ENCODE peak calls at places on chromosomes 11 and 22, in eight cellular contexts. H is dorsolateral prefrontal cortex, R is GM23338, V is cardiac muscle cell, D is gastrocnemius medialis, X is BJ, M is ovary, F is HFF-Myc. E is an unnamed sample.

GRCh38 chr11:73072935-73073481 is 69.1 kb downstream of the FCHSD2 start:
- DNase-seq in X (peak), D (no peak), F (no peak), M (no peak), V (peak), R (no peak), H (no peak), E (peak)

GRCh38 chr22:50627452-50627913 is 469 bp downstream of the ARSA start:
- DNase-seq in X (no peak), F (no peak), V (no peak), H (no peak), M (no peak), D (no peak), R (peak), E (no peak)

GRCh38 chr11:125085301-125086081 is 22.4 kb downstream of the SLC37A2 start:
- DNase-seq in X (no peak), M (peak), D (no peak), R (peak), F (no peak), H (no peak), V (no peak), E (no peak)

GRCh38 chr22:48332438-48333322 is 1495.0 kb downstream of the BRD1 start:
- DNase-seq in V (no peak), X (no peak), R (no peak), D (no peak), M (no peak), F (no peak), H (no peak), E (no peak)

GRCh38 chr22:35835998-35836691 is 118.5 kb downstream of the APOL5 start:
- DNase-seq in F (peak), H (peak), X (peak), D (peak), M (peak), V (peak), R (peak), E (peak)

GRCh38 chr11:66020212-66020611 is 6.1 kb downstream of the CATSPER1 start:
- DNase-seq in M (no peak), R (no peak), H (no peak), X (no peak), V (no peak), F (no peak), D (no peak), E (no peak)

GRCh38 chr11:7673724-7674434 is 579 bp upstream of the CYB5R2 start:
- DNase-seq in M (peak), R (peak), V (peak), F (no peak), H (no peak), D (no peak), X (no peak), E (peak)

GRCh38 chr22:36538529-36538928 is 9.6 kb upstream of the EIF3D start:
- DNase-seq in X (no peak), R (peak), V (no peak), M (no peak), D (no peak), H (no peak), F (no peak), E (peak)

GRCh38 chr22:46156031-46156430 is 5.7 kb downstream of the PPARA start:
- DNase-seq in X (no peak), H (no peak), F (no peak), M (no peak), R (no peak), V (no peak), D (no peak), E (no peak)

GRCh38 chr11:34773826-34774225 is 142.4 kb downstream of the APIP start:
- DNase-seq in F (no peak), V (peak), H (no peak), M (no peak), R (no peak), X (no peak), D (no peak), E (no peak)

GRCh38 chr11:76910620-76911414 is 50.1 kb downstream of the ACER3 start:
- DNase-seq in M (no peak), X (no peak), V (peak), H (no peak), R (peak), D (peak), F (no peak), E (peak)

GRCh38 chr11:9799901-9800300 is 136.0 kb downstream of the SWAP70 start:
- DNase-seq in V (no peak), M (no peak), R (no peak), D (no peak), F (no peak), H (no peak), X (no peak), E (peak)

GRCh38 chr11:70703141-70704052 is 305.1 kb downstream of the CTTN start:
- DNase-seq in M (no peak), H (no peak), V (no peak), D (no peak), R (peak), F (no peak), X (no peak), E (no peak)

GRCh38 chr11:126039485-126040271 is 23.0 kb downstream of the CDON start:
- DNase-seq in V (no peak), D (no peak), H (no peak), F (no peak), X (no peak), R (peak), M (no peak), E (no peak)

GRCh38 chr11:73584831-73585230 is 13.1 kb downstream of the FAM168A start:
- DNase-seq in F (no peak), M (no peak), X (no peak), V (no peak), R (no peak), H (no peak), D (no peak), E (no peak)

GRCh38 chr22:41128606-41129005 is 36.2 kb downstream of the EP300 start:
- DNase-seq in R (no peak), F (no peak), D (no peak), M (no peak), V (no peak), H (no peak), X (no peak), E (no peak)

GRCh38 chr22:38696606-38697005 is 4.1 kb downstream of the JOSD1 start:
- DNase-seq in F (peak), M (no peak), H (no peak), D (no peak), V (peak), X (peak), R (no peak), E (peak)

GRCh38 chr11:95461858-95462257 is 230.9 kb upstream of the SESN3 start:
- DNase-seq in D (no peak), V (no peak), H (no peak), M (no peak), F (no peak), R (no peak), X (no peak), E (no peak)

GRCh38 chr11:102111011-102111786 is 952 bp downstream of the YAP1 start:
- DNase-seq in D (peak), M (peak), F (no peak), H (no peak), R (peak), X (no peak), V (peak), E (peak)
- TF ChIP-seq CTCF in D (no peak), M (no peak), F (no peak), H (no peak), R (peak), X (peak), V (peak), E (no peak)

DNA sequence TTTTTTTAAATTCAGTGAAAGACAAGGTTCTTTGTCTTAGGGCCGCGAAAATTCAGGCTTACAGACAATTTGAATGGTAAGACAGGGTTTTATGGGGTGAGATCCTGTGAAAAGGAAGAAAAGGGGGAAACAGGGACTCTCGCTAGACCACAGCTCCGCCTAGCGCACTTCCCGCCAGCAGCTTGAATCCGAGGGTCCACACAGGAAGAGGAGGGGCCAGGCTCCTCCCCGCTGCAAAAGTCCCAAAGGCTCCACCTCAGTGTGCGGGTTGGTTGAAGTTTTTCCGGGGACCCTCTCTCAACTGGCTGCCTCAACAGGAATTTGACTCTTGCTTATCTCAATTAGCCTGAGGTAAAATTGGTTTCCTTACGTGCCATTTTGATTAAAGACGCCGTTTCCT is 950.9 kb upstream of the CNTN5 start:
- DNase-seq in M (no peak), F (no peak), H (no peak), R (peak), X (no peak), D (no peak), V (no peak), E (no peak)
- H3K4me3 ChIP-seq in M (no peak), F (no peak), H (no peak), R (no peak), X (no peak), D (no peak), V (no peak), E (no peak)

GRCh38 chr11:11157201-11157600 is 195.8 kb downstream of the CSNK2A3 start:
- DNase-seq in R (peak), V (peak), D (no peak), X (no peak), M (no peak), F (no peak), H (no peak), E (peak)
- TF ChIP-seq CTCF in R (peak), V (peak), D (peak), X (peak), M (no peak), F (peak), H (peak), E (peak)

GRCh38 chr11:84476581-84476980 is 1150.6 kb downstream of the DLG2 start:
- DNase-seq in D (no peak), R (no peak), M (no peak), V (peak), X (no peak), H (no peak), F (no peak), E (peak)

DNA sequence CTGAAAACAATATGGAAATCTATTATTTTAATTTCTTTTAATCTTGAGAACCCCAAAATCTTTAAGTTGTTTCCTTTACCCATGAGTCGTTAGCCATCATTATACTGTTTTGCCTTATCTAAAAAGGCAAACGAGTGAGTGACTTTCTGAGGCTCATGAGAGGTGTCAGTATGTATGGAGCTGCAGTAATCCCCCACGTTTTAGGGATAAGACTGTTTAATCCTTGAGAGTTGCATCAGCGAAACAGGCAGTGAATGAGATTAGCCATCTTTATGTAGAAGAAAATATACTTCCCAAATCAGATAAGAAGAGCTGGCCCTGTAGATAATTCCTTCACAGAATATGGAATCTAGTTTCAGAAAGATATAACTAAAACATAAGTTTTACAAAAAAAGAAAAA is 1147.0 kb downstream of the DLG2 start:
- DNase-seq in X (no peak), F (no peak), H (no peak), D (no peak), V (no peak), R (no peak), M (no peak), E (no peak)
- H3K4me3 ChIP-seq in X (no peak), F (no peak), H (no peak), D (no peak), V (no peak), R (no peak), M (no peak), E (no peak)

GRCh38 chr11:11876458-11876857 is 34.7 kb downstream of the USP47 start:
- DNase-seq in H (no peak), F (no peak), R (peak), D (no peak), M (no peak), V (no peak), X (no peak), E (no peak)
- TF ChIP-seq CTCF in H (no peak), F (peak), R (peak), D (no peak), M (no peak), V (peak), X (peak), E (no peak)

GRCh38 chr11:58928691-58929090 is 10.6 kb upstream of the GLYATL1 start:
- DNase-seq in R (peak), D (no peak), M (no peak), X (no peak), F (no peak), V (no peak), H (no peak), E (no peak)
- H3K4me3 ChIP-seq in R (peak), D (no peak), M (no peak), X (no peak), F (no peak), V (no peak), H (no peak), E (no peak)

DNA sequence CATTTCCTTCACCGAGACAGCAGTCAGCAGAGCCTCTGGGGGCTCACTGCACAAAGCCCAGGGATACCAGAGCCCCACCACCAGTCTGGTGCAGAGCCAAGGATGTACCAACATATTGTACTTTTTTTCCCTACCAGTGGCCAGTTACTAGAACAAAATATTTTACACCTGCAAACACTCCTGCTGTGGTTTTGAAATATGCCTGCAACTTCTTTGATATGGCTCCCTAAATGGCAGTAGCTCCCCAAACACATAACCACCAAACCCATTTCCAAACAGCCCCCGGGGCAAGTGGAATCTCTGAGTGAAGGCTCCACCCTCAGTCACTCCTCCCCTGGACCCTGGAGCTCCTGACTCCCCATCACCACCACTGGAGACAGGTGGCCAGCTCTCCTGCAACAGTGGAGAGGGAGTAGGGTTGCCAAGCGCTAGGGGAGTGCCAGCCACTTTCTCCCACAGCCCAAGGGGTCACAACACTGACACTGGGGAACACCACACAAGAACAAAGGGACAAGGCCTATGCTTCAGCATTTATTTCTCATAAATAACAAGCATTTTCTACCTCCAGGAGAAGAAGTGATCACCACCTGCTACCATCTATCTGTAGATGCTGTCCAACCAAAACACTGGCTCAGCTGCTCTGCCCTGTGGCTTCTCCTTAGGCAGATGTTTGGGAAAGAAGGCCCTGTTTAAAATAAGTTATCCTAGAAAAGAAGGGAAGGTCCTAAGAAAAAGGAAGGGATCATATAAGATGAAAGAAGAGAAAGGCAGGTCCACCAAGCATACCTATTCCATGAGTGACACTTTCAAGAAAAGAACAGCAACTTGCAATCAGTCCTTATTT is 15.1 kb downstream of the DGCR2 start:
- DNase-seq in R (no peak), M (no peak), F (no peak), H (no peak), V (no peak), D (no peak), X (no peak), E (no peak)
- TF ChIP-seq CTCF in R (no peak), M (no peak), F (no peak), H (no peak), V (no peak), D (no peak), X (no peak), E (no peak)

DNA sequence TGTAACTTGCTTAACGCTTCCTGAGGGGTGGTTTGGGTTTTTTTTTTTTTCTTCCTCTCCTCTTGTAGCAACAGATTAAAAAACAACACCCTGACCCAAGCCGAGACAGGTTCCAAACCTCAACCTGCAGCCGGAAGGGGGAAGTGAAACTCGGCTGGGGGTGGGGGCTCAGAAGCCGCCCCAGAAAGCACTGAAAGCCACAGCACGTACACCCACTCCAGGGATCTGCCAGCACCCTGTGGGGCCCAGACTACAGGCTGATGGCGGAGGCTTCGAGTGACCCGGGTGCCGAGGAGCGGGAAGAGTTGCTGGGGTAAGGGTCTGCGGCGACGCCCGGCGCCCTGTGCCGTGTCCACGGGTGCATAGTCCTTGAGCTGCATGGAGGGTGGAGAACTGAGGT is at the start of gene LSP1:
- DNase-seq in H (no peak), F (no peak), M (no peak), V (no peak), R (no peak), D (no peak), X (no peak), E (no peak)
- H3K4me3 ChIP-seq in H (no peak), F (no peak), M (no peak), V (no peak), R (no peak), D (no peak), X (no peak), E (no peak)

E was measured in AG10803.